ENCODE peak calls at places on chromosomes 11 and 22, in eight cellular contexts. Q is right atrium auricular region, W is spleen, D is endothelial cell of umbilical vein, X is PC-3, H is stomach, L is adrenal gland, E is tibial nerve. B is an unnamed sample.

GRCh38 chr11:75350743-75351540 is 519 bp downstream of the ARRB1 start:
- DNase-seq in D (peak; percentile 60), X (peak; percentile 33), L (peak; percentile 61), E (no peak), H (peak; percentile 65), W (peak; percentile 87), Q (no peak), B (no peak)

GRCh38 chr11:107576497-107577086 is 11.1 kb upstream of the ALKBH8 start:
- DNase-seq in H (peak; percentile 58), L (peak; percentile 72), Q (no peak), D (peak; percentile 55), W (no peak), E (peak; percentile 86), X (peak; percentile 87), B (peak; percentile 53)

GRCh38 chr11:58774164-58774593 is 42.4 kb upstream of the GLYAT start:
- DNase-seq in E (no peak), L (no peak), H (no peak), X (no peak), W (no peak), D (no peak), Q (no peak), B (no peak)

GRCh38 chr11:15816270-15816871 is 540.0 kb downstream of the SOX6 start:
- DNase-seq in X (peak; percentile 15), L (peak; percentile 25), W (no peak), H (no peak), Q (peak; percentile 77), D (peak; percentile 24), E (peak; percentile 41), B (peak; percentile 94)

GRCh38 chr11:70790671-70791300 is 392.5 kb downstream of the CTTN start:
- DNase-seq in H (no peak), D (no peak), Q (no peak), W (no peak), E (no peak), X (no peak), L (no peak), B (no peak)

GRCh38 chr11:77171885-77172665 is 44.0 kb downstream of the MYO7A start:
- DNase-seq in W (no peak), D (no peak), L (no peak), X (no peak), H (no peak), Q (no peak), E (no peak), B (no peak)

GRCh38 chr22:26672590-26673468 is 15.4 kb downstream of the MIAT start:
- DNase-seq in W (peak; percentile 97), D (peak; percentile 76), E (peak; percentile 94), X (peak; percentile 82), L (peak; percentile 96), H (peak; percentile 88), Q (peak; percentile 96), B (peak; percentile 88)

GRCh38 chr11:47348859-47349258 is 3.6 kb downstream of the MYBPC3 start:
- DNase-seq in E (no peak), H (no peak), Q (no peak), W (no peak), X (peak; percentile 49), L (peak; percentile 39), D (no peak), B (peak; percentile 31)

GRCh38 chr11:110529043-110529442 is 99.3 kb downstream of the FDX1 start:
- DNase-seq in E (no peak), H (no peak), X (peak; percentile 69), Q (no peak), L (no peak), W (no peak), D (no peak), B (peak; percentile 23)

GRCh38 chr22:27625769-27626674 is 175.5 kb downstream of the MN1 start:
- DNase-seq in H (no peak), L (peak; percentile 36), E (no peak), D (no peak), Q (no peak), W (no peak), X (no peak), B (no peak)

GRCh38 chr22:23065495-23066122 is 4.7 kb upstream of the GNAZ start:
- DNase-seq in E (no peak), L (no peak), H (peak; percentile 10), W (peak; percentile 57), X (no peak), Q (peak; percentile 50), D (no peak), B (no peak)

GRCh38 chr22:19687561-19688300 is 26.6 kb upstream of the SEPTIN5 start:
- DNase-seq in W (peak; percentile 90), Q (no peak), L (no peak), X (no peak), D (no peak), H (no peak), E (no peak), B (no peak)

GRCh38 chr11:33449798-33450197 is 192.6 kb downstream of the HIPK3 start:
- DNase-seq in L (no peak), E (no peak), D (no peak), X (peak; percentile 87), W (no peak), H (no peak), Q (no peak), B (peak; percentile 37)

GRCh38 chr11:12285106-12285505 is 92.3 kb upstream of the PARVA start:
- DNase-seq in H (no peak), X (peak; percentile 88), E (peak; percentile 4), W (no peak), D (peak; percentile 19), Q (peak; percentile 53), L (no peak), B (peak; percentile 93)

GRCh38 chr22:40251106-40251505 is 73.4 kb downstream of the TNRC6B start:
- DNase-seq in X (no peak), E (no peak), H (no peak), Q (no peak), W (no peak), L (no peak), D (no peak), B (no peak)

GRCh38 chr11:18495703-18496102 is 31.0 kb downstream of the TSG101 start:
- DNase-seq in L (no peak), W (no peak), Q (no peak), D (no peak), H (no peak), E (no peak), X (no peak), B (no peak)

GRCh38 chr22:45127866-45128265 is 35.9 kb upstream of the NUP50 start:
- DNase-seq in W (no peak), L (no peak), Q (no peak), H (no peak), X (peak; percentile 58), E (no peak), D (no peak), B (peak; percentile 14)

GRCh38 chr11:7347611-7348431 is 96.1 kb downstream of the SYT9 start:
- DNase-seq in D (no peak), E (no peak), Q (no peak), H (no peak), W (no peak), L (no peak), X (no peak), B (no peak)

DNA sequence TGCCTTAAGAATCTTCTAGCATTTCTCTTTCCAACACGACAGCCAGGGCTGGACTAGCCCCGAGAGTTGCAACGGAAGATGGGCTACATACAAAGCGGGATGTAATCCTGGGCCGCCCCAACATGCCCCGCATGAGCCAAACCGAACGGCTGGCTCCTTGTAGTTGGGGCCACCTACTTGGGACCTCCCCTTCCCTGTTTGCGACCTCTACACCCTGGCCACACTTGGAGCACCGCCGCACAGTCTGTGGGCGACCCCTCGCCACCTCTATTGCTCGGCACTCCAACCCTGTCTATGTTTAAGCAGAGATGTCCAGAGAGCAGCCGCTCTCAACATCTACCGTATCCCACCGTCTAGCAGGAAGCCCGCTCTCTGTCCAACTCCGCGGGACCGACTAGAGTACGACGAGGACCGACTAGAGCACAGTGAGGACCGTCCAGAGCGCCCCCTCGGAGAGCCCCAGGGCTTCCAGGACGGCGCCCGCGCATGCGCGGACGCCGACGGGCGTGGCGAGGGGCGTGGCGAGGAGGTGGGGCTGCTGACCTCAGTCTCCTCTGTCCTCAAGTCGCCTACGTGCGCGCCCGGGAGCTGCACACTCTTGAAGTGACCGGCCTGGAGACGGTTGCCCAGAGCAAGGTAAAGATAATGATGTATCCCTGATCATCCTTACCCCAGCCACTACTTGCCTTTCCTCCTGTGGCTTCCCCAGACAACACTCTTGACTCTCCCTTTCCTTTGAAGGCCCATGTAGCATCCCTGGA is 32.3 kb downstream of the NEAT1 start:
- DNase-seq in E (peak; percentile 88), D (peak; percentile 93), Q (peak; percentile 95), H (peak; percentile 92), W (peak; percentile 95), X (peak; percentile 93), L (peak; percentile 91), B (peak; percentile 72)
- TF ChIP-seq CTCF in E (peak; percentile 12), D (no peak), Q (no peak), H (no peak), W (no peak), X (peak; percentile 50), L (no peak), B (peak; percentile 20)

GRCh38 chr11:83046626-83047172 is 25.0 kb downstream of the RAB30 start:
- DNase-seq in Q (no peak), H (no peak), L (no peak), W (no peak), D (peak; percentile 82), X (no peak), E (no peak), B (no peak)
- H3K27ac ChIP-seq in Q (peak overlapping the region; percentile 49), H (peak overlapping the region; percentile 18), L (peak overlapping the region; percentile 45), W (no peak overlapping the region), D (peak overlapping the region; percentile 5), X (no peak overlapping the region), E (no peak overlapping the region), B (peak overlapping the region; percentile 54)

DNA sequence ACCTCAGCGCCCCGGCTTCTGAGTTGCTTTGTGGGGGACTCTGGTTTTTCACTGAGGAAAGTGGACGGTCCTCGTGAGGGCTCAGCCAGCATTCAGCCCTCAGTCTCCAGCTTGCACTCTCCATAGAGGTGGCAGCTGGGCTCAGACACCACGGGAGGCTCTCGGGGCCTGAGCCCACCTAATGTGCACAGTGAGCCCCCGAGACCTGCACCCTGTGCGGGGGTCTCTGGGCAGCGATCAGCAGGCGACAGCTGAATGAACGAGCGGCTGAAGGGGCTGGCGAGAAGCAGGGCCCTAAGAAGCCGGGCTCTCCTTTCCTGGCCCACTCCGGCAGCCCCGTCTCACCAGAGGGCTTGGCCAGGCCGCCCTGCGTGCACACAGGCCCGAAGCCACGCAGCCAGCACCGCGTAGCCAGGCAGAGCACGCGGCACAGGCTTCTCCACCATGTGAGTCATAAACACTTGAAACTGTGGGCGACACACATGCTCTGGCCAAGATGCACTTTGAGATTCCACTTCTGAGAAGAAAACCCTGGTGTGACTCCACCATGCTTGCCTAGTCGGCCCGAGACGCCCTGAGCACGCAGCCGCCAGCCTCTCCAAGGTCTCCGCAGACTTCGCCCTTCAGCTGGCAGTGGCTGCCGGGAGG is 28.0 kb downstream of the TOLLIP start:
- DNase-seq in X (no peak), D (no peak), E (no peak), Q (no peak), H (no peak), L (no peak), W (peak; percentile 59), B (no peak)
- H3K36me3 ChIP-seq in X (no peaks in the 10 kb centered on the region), D (peaks cover 3% of the 10 kb centered on the region), E (peaks cover 93% of the 10 kb centered on the region), Q (peaks cover 80% of the 10 kb centered on the region), H (peaks cover 57% of the 10 kb centered on the region), L (peaks cover 73% of the 10 kb centered on the region), W (peaks cover 100% of the 10 kb centered on the region), B (peaks cover 20% of the 10 kb centered on the region)

DNA sequence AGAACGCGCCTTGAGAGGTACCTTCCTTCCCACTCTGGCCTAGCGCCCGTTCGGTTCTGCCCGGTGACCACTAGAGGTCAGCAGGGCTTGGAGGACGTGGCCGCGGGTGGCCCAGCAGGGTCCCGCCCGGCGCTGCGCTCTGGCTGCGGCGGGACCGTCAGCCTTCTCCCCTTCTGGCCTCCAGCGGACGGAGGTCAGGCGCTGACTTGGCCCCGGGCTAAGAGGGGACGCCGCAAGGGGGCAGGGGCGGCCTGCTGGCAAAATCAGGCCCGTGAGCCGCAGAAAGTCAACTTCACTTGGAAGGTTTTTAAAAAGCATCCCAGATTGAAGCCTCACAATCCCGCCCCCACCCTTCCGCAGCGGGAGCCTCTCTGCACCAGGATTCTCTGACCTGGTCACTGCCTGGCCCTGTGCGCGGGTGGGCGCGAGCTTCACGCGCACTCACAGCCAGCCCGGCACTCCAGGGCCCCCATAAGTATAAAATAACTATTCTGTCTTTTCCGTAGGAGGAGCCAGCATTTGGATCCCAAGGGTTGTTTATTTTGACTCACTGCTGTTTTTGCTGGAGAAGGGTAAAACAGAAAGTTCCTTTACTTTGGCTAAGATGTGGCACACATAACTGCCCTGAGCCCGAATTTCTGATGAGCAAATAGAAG is 23.2 kb upstream of the ZBTB16 start:
- DNase-seq in D (peak; percentile 73), H (peak; percentile 92), E (peak; percentile 73), X (peak; percentile 79), Q (peak; percentile 87), L (peak; percentile 92), W (peak; percentile 94), B (no peak)
- TF ChIP-seq CTCF in D (peak; percentile 93), H (peak; percentile 88), E (peak; percentile 79), X (peak; percentile 91), Q (peak; percentile 81), L (peak; percentile 95), W (peak; percentile 83), B (peak; percentile 77)

B was measured in brain microvascular endothelial cell.